ENCODE peak calls at places on chromosome 3, in five cellular contexts. X is HepG2, K is stomach, B is suprapubic skin, T is GM12878. U is an unnamed sample.

GRCh38 chr3:186070550-186070949 is 38.3 kb downstream of the ETV5 start:
- DNase-seq in B (no peak), T (no peak), K (no peak), X (peak), U (no peak)

GRCh38 chr3:13405614-13406013 is 14.5 kb downstream of the NUP210 start:
- DNase-seq in X (no peak), K (no peak), B (no peak), T (no peak), U (no peak)

GRCh38 chr3:49377483-49377882 is 19.3 kb upstream of the GPX1 start:
- DNase-seq in B (no peak), X (no peak), T (peak), K (no peak), U (no peak)

GRCh38 chr3:99808163-99808794 is 9.4 kb upstream of the CMSS1 start:
- DNase-seq in T (no peak), K (peak), B (no peak), X (peak), U (no peak)

GRCh38 chr3:58216496-58217197 is 5.9 kb upstream of the DNASE1L3 start:
- DNase-seq in K (no peak), T (no peak), B (peak), X (no peak), U (no peak)

GRCh38 chr3:39383913-39384664 is 919 bp downstream of the SLC25A38 start:
- DNase-seq in X (peak), K (peak), B (peak), T (peak), U (peak)

GRCh38 chr3:61875976-61876671 is 314.8 kb downstream of the PTPRG start:
- DNase-seq in K (no peak), T (no peak), X (no peak), B (no peak), U (no peak)

GRCh38 chr3:69504232-69504631 is 118.3 kb upstream of the FRMD4B start:
- DNase-seq in X (no peak), T (no peak), B (no peak), K (no peak), U (no peak)

GRCh38 chr3:57557088-57557537 is 1.0 kb downstream of the PDE12 start:
- DNase-seq in K (peak), X (peak), B (no peak), T (no peak), U (no peak)

GRCh38 chr3:71312461-71312860 is 271.1 kb downstream of the FOXP1 start:
- DNase-seq in T (no peak), K (no peak), B (no peak), X (no peak), U (no peak)

GRCh38 chr3:197426161-197426566 is 127.8 kb upstream of the DLG1 start:
- DNase-seq in T (no peak), X (no peak), K (no peak), B (no peak), U (no peak)

GRCh38 chr3:187017511-187018230 is 87.3 kb downstream of the ST6GAL1 start:
- DNase-seq in K (no peak), T (no peak), X (no peak), B (no peak), U (peak)

GRCh38 chr3:55511895-55512585 is 24.9 kb upstream of the WNT5A start:
- DNase-seq in K (no peak), T (no peak), X (no peak), B (no peak), U (no peak)

GRCh38 chr3:43894176-43895049 is 203.7 kb downstream of the ABHD5 start:
- DNase-seq in X (no peak), T (no peak), B (no peak), K (peak), U (no peak)

GRCh38 chr3:181730364-181730763 is 18.6 kb downstream of the SOX2 start:
- DNase-seq in X (no peak), B (no peak), T (no peak), K (no peak), U (no peak)

GRCh38 chr3:134802428-134803050 is 7.5 kb downstream of the EPHB1 start:
- DNase-seq in T (no peak), X (no peak), K (no peak), B (no peak), U (peak)

GRCh38 chr3:194205675-194206133 is 69.8 kb downstream of the HES1 start:
- DNase-seq in B (no peak), X (no peak), T (no peak), K (no peak), U (no peak)

GRCh38 chr3:187706966-187707365 is 4.6 kb upstream of the RTP2 start:
- DNase-seq in X (no peak), K (no peak), T (no peak), B (no peak), U (no peak)

GRCh38 chr3:39433642-39434041 is 27.1 kb downstream of the RPSA start:
- DNase-seq in T (no peak), K (no peak), X (no peak), B (no peak), U (no peak)

GRCh38 chr3:172461530-172462138 is 13.4 kb upstream of the GHSR start:
- DNase-seq in X (peak), B (no peak), K (no peak), T (no peak), U (no peak)

GRCh38 chr3:194046995-194047681 is 88.8 kb upstream of the HES1 start:
- DNase-seq in X (no peak), B (no peak), K (peak), T (no peak), U (no peak)

GRCh38 chr3:136255672-136256406 is 5.7 kb downstream of the PCCB start:
- DNase-seq in T (no peak), B (no peak), K (no peak), X (peak), U (no peak)

GRCh38 chr3:126205717-126206655 is 25.6 kb upstream of the ALDH1L1 start:
- DNase-seq in B (no peak), X (no peak), T (no peak), K (no peak), U (peak)

GRCh38 chr3:133211449-133211848 is 173.3 kb downstream of the TMEM108 start:
- DNase-seq in X (no peak), B (no peak), K (no peak), T (peak), U (no peak)

GRCh38 chr3:111608378-111608777 is 13.2 kb upstream of the ZBED2 start:
- DNase-seq in X (no peak), K (no peak), T (no peak), B (no peak), U (no peak)

GRCh38 chr3:44042772-44043171 is 198.9 kb upstream of the TOPAZ1 start:
- DNase-seq in B (no peak), X (no peak), T (no peak), K (no peak), U (no peak)

GRCh38 chr3:137583256-137583655 is 180.9 kb upstream of the SOX14 start:
- DNase-seq in X (peak), K (no peak), T (no peak), B (no peak), U (no peak)

GRCh38 chr3:17023006-17023664 is 138.4 kb downstream of the PLCL2 start:
- DNase-seq in T (peak), K (no peak), X (no peak), B (no peak), U (no peak)

GRCh38 chr3:17749705-17750293 is 7.4 kb upstream of the TBC1D5 start:
- DNase-seq in B (no peak), K (no peak), X (no peak), T (no peak), U (no peak)

GRCh38 chr3:180913582-180914404 is 1.3 kb downstream of the FXR1 start:
- DNase-seq in T (no peak), X (no peak), B (no peak), K (no peak), U (no peak)

DNA sequence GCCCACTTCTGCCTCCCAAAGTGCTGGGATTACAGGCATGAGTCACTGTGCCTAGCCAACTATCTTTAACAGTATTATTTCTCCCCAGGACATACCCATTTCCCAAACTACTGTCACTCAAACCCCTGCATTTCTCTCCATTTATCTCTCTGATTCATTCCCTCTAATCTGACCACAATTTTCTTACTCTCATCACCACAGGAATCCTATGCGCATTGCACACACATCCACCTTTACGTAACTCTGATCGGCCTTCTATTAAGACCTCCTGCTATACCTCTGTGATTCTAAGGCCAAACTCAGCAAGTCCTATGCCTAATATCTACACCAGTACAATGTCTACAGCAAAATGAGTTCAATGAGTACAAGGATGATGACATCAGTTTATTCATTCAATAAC is 235.0 kb downstream of the ULK4 start:
- DNase-seq in X (no peak), T (no peak), K (no peak), B (no peak), U (no peak)
- TF ChIP-seq POLR2AphosphoS5 in X (no peak), T (no peak), K (no peak), B (no peak), U (no peak)

GRCh38 chr3:129205109-129205832 is 21.6 kb upstream of the CNBP start:
- DNase-seq in B (peak), K (no peak), T (no peak), X (no peak), U (no peak)

GRCh38 chr3:129196601-129197000 is 12.9 kb upstream of the CNBP start:
- DNase-seq in B (no peak), K (no peak), X (no peak), T (no peak), U (no peak)

GRCh38 chr3:129195731-129196256 is 12.1 kb upstream of the CNBP start:
- DNase-seq in X (peak), K (no peak), B (no peak), T (no peak), U (no peak)

GRCh38 chr3:129197341-129197740 is 13.6 kb upstream of the CNBP start:
- DNase-seq in B (no peak), K (no peak), T (no peak), X (no peak), U (no peak)

DNA sequence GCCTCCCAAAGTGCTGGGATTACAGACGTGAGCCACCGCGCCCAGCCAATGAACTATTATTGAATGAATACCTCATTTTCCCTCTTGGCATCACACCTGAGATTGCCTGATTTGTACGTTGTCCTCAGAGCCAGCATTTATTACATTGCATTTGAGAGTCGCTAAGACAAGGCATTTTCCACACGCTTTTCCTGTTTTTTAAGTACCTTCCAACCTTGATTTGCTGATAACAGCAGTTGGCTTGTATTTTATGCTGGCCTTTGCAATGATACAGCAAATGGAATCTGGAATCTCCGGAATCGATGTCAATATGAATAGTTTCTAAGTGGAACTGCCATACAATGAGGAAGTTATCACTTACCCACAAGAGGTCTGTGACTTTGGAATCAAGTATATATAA is 15.7 kb upstream of the CNBP start:
- DNase-seq in K (no peak), X (no peak), B (no peak), T (no peak), U (no peak)
- TF ChIP-seq EP300 in K (no peak), X (no peak), B (no peak), T (no peak), U (no peak)

GRCh38 chr3:190903156-190903555 is 40.7 kb upstream of the GMNC start:
- DNase-seq in K (no peak), T (no peak), X (no peak), B (no peak), U (no peak)
- H3K4me3 ChIP-seq in K (no peak), T (no peak), X (no peak), B (no peak), U (no peak)

DNA sequence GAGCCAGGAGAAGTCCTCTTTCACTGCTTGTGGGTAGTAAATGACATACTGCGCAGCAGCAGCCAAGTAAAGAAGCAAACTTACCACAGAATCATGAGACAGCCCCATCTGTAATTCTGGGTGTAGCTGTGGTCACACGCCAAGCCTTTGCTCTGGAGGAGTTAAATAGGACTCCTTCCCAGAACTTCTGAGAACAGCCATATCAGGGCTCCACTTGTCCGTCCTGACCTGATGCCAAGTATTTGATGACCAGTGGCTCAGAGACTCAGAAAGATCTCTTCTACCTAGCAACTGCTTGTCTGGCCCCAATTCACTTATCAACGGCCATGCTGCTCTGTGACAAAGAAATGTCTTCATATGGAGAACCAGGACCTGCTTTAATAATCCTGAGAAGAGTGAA is 20.6 kb upstream of the GOLIM4 start:
- DNase-seq in B (peak), K (peak), T (no peak), X (no peak), U (no peak)
- TF ChIP-seq POLR2AphosphoS5 in B (no peak), K (no peak), T (no peak), X (no peak), U (no peak)

GRCh38 chr3:30370681-30371271 is 235.6 kb upstream of the TGFBR2 start:
- DNase-seq in B (no peak), X (peak), K (no peak), T (no peak), U (no peak)
- TF ChIP-seq EP300 in B (no peak), X (no peak), K (no peak), T (no peak), U (no peak)

DNA sequence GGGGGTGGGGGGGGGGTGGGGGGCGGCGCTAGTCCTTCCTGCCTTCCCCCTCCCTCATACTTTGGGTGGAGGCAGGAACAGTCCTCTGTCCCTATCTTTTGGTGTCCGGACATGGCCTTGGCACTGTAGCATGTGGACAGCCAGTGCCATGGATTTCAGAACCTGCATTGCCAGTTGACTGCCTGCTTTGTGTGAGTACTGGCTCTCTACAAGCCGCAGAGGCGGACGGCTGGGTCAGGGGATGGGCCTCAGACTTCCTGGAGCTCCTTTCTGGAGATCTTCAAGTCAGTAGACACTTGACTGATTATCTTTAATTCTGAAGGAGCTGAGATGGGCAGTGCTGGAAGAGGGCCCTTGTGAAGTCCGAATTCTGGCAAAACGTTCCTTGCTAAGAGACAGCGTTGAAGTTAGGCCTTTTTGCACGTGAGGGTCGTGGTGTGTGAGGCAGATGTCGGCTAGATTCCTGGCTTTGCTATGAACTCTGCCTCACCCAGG is 2.5 kb downstream of the CLDN11 start:
- DNase-seq in B (peak), X (peak), K (no peak), T (no peak), U (no peak)
- H3K4me3 ChIP-seq in B (peak), X (peak), K (peak), T (no peak), U (peak)

DNA sequence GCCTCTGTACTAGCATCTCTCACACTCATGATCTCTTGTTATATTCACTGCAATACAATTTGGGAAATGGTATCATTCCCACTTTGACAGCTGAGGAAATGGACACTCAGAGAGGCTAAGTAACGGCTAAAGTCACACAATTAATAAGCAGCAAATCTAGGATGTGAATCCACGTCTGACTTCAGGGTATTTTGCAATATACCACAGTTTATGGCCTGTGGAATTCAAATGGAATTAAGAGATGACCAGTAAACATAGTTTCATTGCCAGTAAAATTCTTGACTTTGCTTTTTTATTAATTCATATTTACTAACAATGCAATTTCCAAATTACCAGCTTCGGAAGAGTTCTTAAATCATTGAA is 61.1 kb downstream of the CCNL1 start:
- DNase-seq in X (no peak), K (no peak), T (no peak), B (no peak), U (no peak)
- TF ChIP-seq POLR2AphosphoS5 in X (no peak), K (no peak), T (no peak), B (no peak), U (no peak)

DNA sequence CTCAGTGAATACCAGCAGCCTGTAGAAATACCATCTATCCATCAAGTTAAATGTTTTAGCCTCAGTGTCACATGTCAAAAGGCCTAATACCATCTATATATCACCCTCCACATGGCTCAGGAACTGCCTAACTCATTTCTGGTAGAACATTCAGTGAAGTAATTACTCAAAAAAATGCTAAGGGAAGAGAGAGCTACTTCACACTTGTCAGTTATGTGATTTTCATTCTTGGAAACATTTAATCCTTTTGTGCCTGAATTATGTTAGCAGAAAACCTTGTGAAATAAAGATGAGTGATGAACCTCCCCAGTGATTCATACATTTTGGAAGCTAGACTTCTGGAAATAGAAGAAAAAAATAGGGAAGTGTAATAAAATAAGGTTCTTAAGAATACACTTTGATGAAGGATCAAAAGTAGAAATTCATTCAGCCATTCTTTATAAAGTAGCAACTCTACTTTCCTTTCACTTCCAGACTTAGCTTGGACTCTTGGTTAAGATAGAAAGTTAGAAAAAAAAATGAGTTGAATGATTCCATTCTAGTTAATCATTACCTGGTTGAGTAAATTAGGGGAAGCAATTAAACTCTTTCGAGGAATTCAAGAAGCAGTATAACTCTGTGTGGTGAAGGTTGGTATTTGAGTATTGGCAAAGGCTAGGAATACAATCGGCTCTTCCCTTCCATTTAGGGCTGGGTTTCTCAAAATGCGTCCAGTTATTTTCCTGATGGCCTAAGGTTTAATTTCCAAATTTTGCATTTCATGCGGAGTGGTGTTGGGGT is 3.6 kb downstream of the OTOL1 start:
- DNase-seq in X (peak), T (no peak), B (no peak), K (no peak), U (no peak)
- TF ChIP-seq EP300 in X (no peak), T (no peak), B (no peak), K (no peak), U (no peak)

DNA sequence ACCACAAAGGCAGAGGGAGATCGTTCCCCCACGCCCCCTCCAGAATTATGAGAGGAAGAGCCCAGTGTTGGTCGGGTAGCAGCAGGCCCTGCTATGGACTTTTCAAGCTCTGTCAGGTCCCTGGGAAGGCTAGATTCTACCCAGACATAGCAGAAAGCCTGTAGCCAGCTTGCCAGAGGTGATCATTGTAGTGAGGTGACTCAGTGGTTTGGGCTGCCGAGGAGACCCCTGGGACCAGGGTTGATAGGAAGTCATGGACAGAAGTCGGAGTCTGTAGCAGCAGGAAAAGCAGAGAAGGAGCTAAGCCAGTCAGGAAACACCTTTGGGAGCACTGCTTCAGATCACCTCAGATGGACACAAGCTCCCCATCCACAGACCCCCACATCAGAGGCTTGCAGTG is 67.7 kb downstream of the CCNL1 start:
- DNase-seq in X (no peak), K (no peak), B (no peak), T (no peak), U (no peak)
- H3K4me3 ChIP-seq in X (no peak), K (no peak), B (no peak), T (no peak), U (no peak)